ENCODE peak calls at places on chromosomes 3 and 15, in four cellular contexts. H is stomach, D is breast epithelium, O is Peyer's patch. J is an unnamed sample.

GRCh38 chr3:152471814-152472605 is 203.3 kb downstream of the MBNL1 start:
- DNase-seq in H (peak), D (peak), O (peak), J (peak)

GRCh38 chr15:99361541-99362185 is 110.4 kb downstream of the LRRC28 start:
- DNase-seq in O (no peak), H (no peak), D (no peak), J (no peak)

GRCh38 chr3:133394561-133395311 is 5.1 kb upstream of the BFSP2 start:
- DNase-seq in O (no peak), D (no peak), H (no peak), J (no peak)

GRCh38 chr3:26915208-26915607 is 292.6 kb downstream of the LRRC3B start:
- DNase-seq in O (no peak), H (no peak), D (no peak), J (no peak)

GRCh38 chr3:124824286-124824915 is 62.8 kb downstream of the ITGB5 start:
- DNase-seq in O (no peak), D (no peak), H (no peak), J (no peak)

GRCh38 chr3:149120051-149120972 is 9.1 kb upstream of the HPS3 start:
- DNase-seq in D (no peak), O (no peak), H (no peak), J (no peak)

GRCh38 chr3:89955141-89955540 is 847.7 kb downstream of the EPHA3 start:
- DNase-seq in O (no peak), H (no peak), D (no peak), J (no peak)

GRCh38 chr15:40266828-40267304 is 16.0 kb downstream of the ANKRD63 start:
- DNase-seq in H (peak), D (peak), O (no peak), J (no peak)

GRCh38 chr3:58260733-58261132 is 23.1 kb downstream of the ABHD6 start:
- DNase-seq in D (no peak), H (no peak), O (no peak), J (no peak)

GRCh38 chr15:59587085-59587826 is 24.3 kb upstream of the GCNT3 start:
- DNase-seq in D (no peak), O (no peak), H (no peak), J (no peak)

GRCh38 chr15:45157056-45157455 is 27.3 kb downstream of the DUOX1 start:
- DNase-seq in H (no peak), O (no peak), D (no peak), J (no peak)

GRCh38 chr3:196673632-196674031 is 34.1 kb downstream of the NRROS start:
- DNase-seq in O (no peak), H (no peak), D (no peak), J (no peak)

GRCh38 chr3:129314757-129315385 is 36.2 kb downstream of the HMCES start:
- DNase-seq in O (peak), D (peak), H (peak), J (peak)
- TF ChIP-seq POLR2A in O (peak), D (peak), H (no peak), J (no peak)

GRCh38 chr3:154428369-154429206 is 1.4 kb downstream of the GPR149 start:
- DNase-seq in D (no peak), O (no peak), H (no peak), J (no peak)
- H3K27ac ChIP-seq in D (no peak), O (no peak), H (no peak), J (no peak)

GRCh38 chr3:194277547-194278091 is 73.5 kb downstream of the CPN2 start:
- DNase-seq in O (no peak), H (no peak), D (peak), J (peak)
- TF ChIP-seq POLR2A in O (no peak), H (no peak), D (no peak), J (no peak)

GRCh38 chr15:57218826-57219576 is 157.3 kb upstream of the CGNL1 start:
- DNase-seq in O (no peak), H (no peak), D (no peak), J (no peak)

GRCh38 chr15:57216288-57216687 is 160.0 kb upstream of the CGNL1 start:
- DNase-seq in H (no peak), D (no peak), O (no peak), J (no peak)

GRCh38 chr15:57215371-57215770 is 160.9 kb upstream of the CGNL1 start:
- DNase-seq in D (no peak), H (no peak), O (no peak), J (no peak)

GRCh38 chr15:57220220-57220619 is 156.1 kb upstream of the CGNL1 start:
- DNase-seq in H (no peak), D (no peak), O (no peak), J (no peak)

GRCh38 chr15:57217716-57218598 is 158.3 kb upstream of the CGNL1 start:
- DNase-seq in D (no peak), O (no peak), H (no peak), J (no peak)
- H3K27ac ChIP-seq in D (no peak), O (no peak), H (peak), J (no peak)

GRCh38 chr3:99648091-99648490 is 9.7 kb downstream of the COL8A1 start:
- DNase-seq in D (no peak), O (no peak), H (no peak), J (no peak)
- TF ChIP-seq POLR2A in D (no peak), O (no peak), H (no peak), J (no peak)

GRCh38 chr3:171055336-171056178 is 29.0 kb upstream of the SLC2A2 start:
- DNase-seq in O (no peak), H (no peak), D (no peak), J (no peak)
- H3K27ac ChIP-seq in O (no peak), H (no peak), D (no peak), J (no peak)

GRCh38 chr3:9396301-9396631 is 1.1 kb upstream of the SETD5 start:
- DNase-seq in H (peak), O (peak), D (peak), J (no peak)
- TF ChIP-seq POLR2A in H (no peak), O (peak), D (peak), J (peak)

GRCh38 chr3:185335799-185336198 is 27.1 kb upstream of the MAP3K13 start:
- DNase-seq in O (no peak), H (no peak), D (no peak), J (no peak)

GRCh38 chr3:185341616-185342457 is 21.1 kb upstream of the MAP3K13 start:
- DNase-seq in O (no peak), D (no peak), H (no peak), J (no peak)

GRCh38 chr3:185332026-185332735 is 30.8 kb upstream of the MAP3K13 start:
- DNase-seq in D (no peak), H (no peak), O (no peak), J (no peak)

GRCh38 chr3:185339945-185340344 is 23.0 kb upstream of the MAP3K13 start:
- DNase-seq in O (no peak), H (no peak), D (no peak), J (no peak)

GRCh38 chr3:185337231-185337816 is 25.6 kb upstream of the MAP3K13 start:
- DNase-seq in O (no peak), D (no peak), H (no peak), J (no peak)
- H3K27ac ChIP-seq in O (no peak), D (no peak), H (peak), J (no peak)